ENCODE peak calls at places on chromosomes 12 and 14, in seven cellular contexts. L is ovary, S is A673, U is lung, A is GM23338, X is GM23248, N is substantia nigra. B is an unnamed sample.

GRCh38 chr14:68704736-68705720 is 87.8 kb downstream of the ZFP36L1 start:
- DNase-seq in L (peak; percentile 47), S (no peak), U (no peak), A (no peak), X (peak; percentile 92), N (no peak), B (no peak)

GRCh38 chr12:26090853-26091510 is 33.9 kb downstream of the BHLHE41 start:
- DNase-seq in L (no peak), S (no peak), U (no peak), A (no peak), X (no peak), N (no peak), B (no peak)

GRCh38 chr12:20798561-20798960 is 11.9 kb upstream of the SLCO1B3 start:
- DNase-seq in L (no peak), S (peak; percentile 57), U (no peak), A (peak; percentile 63), X (peak; percentile 26), N (no peak), B (no peak)

GRCh38 chr12:116295327-116296263 is 18.1 kb upstream of the MED13L start:
- DNase-seq in L (no peak), S (peak; percentile 28), U (no peak), A (no peak), X (no peak), N (no peak), B (no peak)

GRCh38 chr12:2636741-2637140 is 158.0 kb upstream of the FKBP4 start:
- DNase-seq in L (no peak), S (no peak), U (no peak), A (no peak), X (no peak), N (no peak), B (peak; percentile 30)

GRCh38 chr12:123121670-123122069 is 29.2 kb downstream of the PITPNM2 start:
- DNase-seq in L (no peak), S (no peak), U (no peak), A (no peak), X (no peak), N (no peak), B (no peak)

GRCh38 chr12:95646781-95647184 is 95.5 kb upstream of the USP44 start:
- DNase-seq in L (no peak), S (no peak), U (no peak), A (peak; percentile 62), X (peak; percentile 70), N (no peak), B (no peak)

GRCh38 chr14:93549578-93549977 is 118.8 kb downstream of the UNC79 start:
- DNase-seq in L (no peak), S (peak; percentile 45), U (no peak), A (no peak), X (no peak), N (no peak), B (no peak)

GRCh38 chr14:40164083-40164482 is 731.9 kb upstream of the FBXO33 start:
- DNase-seq in L (no peak), S (no peak), U (no peak), A (no peak), X (peak; percentile 10), N (no peak), B (no peak)

GRCh38 chr14:51860836-51861583 is 598 bp downstream of the GNG2 start:
- DNase-seq in L (no peak), S (no peak), U (no peak), A (no peak), X (peak; percentile 78), N (no peak), B (no peak)

GRCh38 chr12:68111995-68112394 is 47.5 kb downstream of the IFNG start:
- DNase-seq in L (no peak), S (no peak), U (no peak), A (no peak), X (no peak), N (no peak), B (no peak)

GRCh38 chr14:65312859-65313258 is 99.7 kb upstream of the FUT8 start:
- DNase-seq in L (no peak), S (peak; percentile 14), U (no peak), A (peak; percentile 50), X (no peak), N (no peak), B (no peak)

GRCh38 chr12:122659579-122659978 is 43.6 kb downstream of the HCAR2 start:
- DNase-seq in L (no peak), S (no peak), U (no peak), A (no peak), X (no peak), N (no peak), B (no peak)

GRCh38 chr12:120416490-120417216 is 21.3 kb upstream of the COX6A1 start:
- DNase-seq in L (no peak), S (no peak), U (no peak), A (no peak), X (no peak), N (no peak), B (no peak)

GRCh38 chr12:50922820-50923219 is 29.5 kb upstream of the HIGD1C start:
- DNase-seq in L (peak; percentile 39), S (no peak), U (no peak), A (no peak), X (peak; percentile 54), N (no peak), B (no peak)

GRCh38 chr12:104319918-104320626 is 16.5 kb downstream of the EID3 start:
- DNase-seq in L (no peak), S (no peak), U (no peak), A (no peak), X (no peak), N (no peak), B (no peak)

GRCh38 chr12:11689591-11690158 is 40.2 kb downstream of the ETV6 start:
- DNase-seq in L (no peak), S (no peak), U (no peak), A (no peak), X (no peak), N (no peak), B (no peak)

GRCh38 chr12:91249059-91250055 is 66.7 kb upstream of the DCN start:
- DNase-seq in L (no peak), S (no peak), U (no peak), A (no peak), X (peak; percentile 64), N (no peak), B (no peak)

GRCh38 chr14:57508756-57509155 is 15.1 kb upstream of the CCDC198 start:
- DNase-seq in L (no peak), S (no peak), U (no peak), A (no peak), X (no peak), N (no peak), B (no peak)

GRCh38 chr14:21058903-21059302 is 1.3 kb downstream of the RNASE8 start:
- DNase-seq in L (no peak), S (no peak), U (no peak), A (no peak), X (no peak), N (no peak), B (no peak)

DNA sequence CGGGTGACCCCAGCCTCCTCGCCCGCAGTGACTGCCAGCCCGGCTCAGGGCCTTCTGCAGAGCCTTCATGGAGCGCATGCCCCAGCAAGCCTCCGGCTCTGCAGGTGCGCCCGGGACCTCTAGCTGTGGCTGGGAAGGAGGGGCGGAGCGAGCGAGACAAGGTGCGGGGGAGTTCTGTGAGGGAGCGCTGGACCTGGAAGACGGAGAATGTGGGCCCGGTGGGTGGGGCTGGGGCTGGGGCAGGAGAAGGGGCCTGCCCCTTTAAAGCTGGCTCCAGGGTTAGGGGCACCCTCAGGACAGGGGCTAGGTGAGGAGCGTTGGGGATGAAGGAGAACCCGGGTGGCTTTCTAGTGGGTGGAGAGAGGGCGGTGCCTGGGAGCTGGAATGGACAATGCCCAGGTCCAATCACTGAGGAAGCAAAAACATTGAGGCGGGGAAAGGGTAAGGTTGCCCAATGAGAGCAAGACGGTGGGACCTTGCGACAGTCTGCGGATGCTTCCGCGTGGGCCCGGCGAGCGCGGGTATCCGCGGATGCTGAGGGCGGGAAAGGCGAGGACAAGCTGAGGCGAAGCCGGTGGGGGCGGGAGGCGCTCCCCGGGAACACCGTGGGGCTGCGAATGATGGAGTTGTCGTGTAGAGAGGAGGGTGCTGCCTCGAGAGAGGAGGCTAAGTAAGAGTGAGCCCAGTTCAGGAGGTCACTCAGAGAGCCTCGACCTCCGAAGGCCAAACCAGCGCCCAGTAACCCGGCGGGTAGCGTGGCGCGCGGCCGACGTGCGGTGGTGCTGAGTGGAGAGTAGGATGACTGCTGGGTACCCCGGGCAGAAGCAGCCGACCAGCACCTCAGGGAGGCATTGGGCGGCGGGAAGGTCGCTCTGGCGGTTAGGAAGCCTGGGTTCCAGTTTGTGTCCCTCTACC is at the start of gene GLS2:
- DNase-seq in L (peak; percentile 80), S (peak; percentile 83), U (peak; percentile 81), A (peak; percentile 92), X (peak; percentile 85), N (peak; percentile 26), B (peak; percentile 87)
- H3K27ac ChIP-seq in L (no peak within 1 kb of the TSS), S (no peak within 1 kb of the TSS), U (no peak within 1 kb of the TSS), A (no peak within 1 kb of the TSS), X (no peak within 1 kb of the TSS), N (no peak within 1 kb of the TSS), B (peak within 1 kb of the TSS; percentile 65)

GRCh38 chr14:24079521-24080141 is 8.3 kb downstream of the CPNE6 start:
- DNase-seq in L (no peak), S (no peak), U (no peak), A (peak; percentile 90), X (no peak), N (no peak), B (no peak)
- H3K27ac ChIP-seq in L (no peak overlapping the region), S (no peak overlapping the region), U (no peak overlapping the region), A (no peak overlapping the region), X (no peak overlapping the region), N (no peak overlapping the region), B (no peak overlapping the region)

DNA sequence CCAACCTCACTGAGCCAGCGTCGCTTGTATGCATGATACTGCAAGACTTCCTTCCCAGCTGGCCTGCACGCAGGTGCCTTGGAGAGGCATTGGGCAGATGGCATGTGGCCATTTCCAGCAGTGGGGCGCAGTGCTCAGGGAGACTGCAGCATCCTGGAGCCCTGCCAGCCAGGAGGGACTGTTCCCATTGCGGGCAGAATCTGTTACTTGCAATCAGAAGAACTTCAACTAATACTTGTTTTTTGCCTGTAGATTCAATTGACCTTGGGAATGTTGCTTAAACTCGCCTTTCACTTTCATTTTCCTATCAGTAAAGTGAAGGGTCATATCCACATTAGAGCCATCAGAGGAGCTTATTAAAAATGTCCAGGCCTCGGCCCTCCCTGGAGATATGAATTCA is 29.8 kb downstream of the ANKRD9 start:
- DNase-seq in L (peak; percentile 60), S (no peak), U (peak; percentile 46), A (no peak), X (no peak), N (no peak), B (no peak)
- H3K27ac ChIP-seq in L (peak overlapping the region; percentile 63), S (no peak overlapping the region), U (no peak overlapping the region), A (no peak overlapping the region), X (no peak overlapping the region), N (peak overlapping the region; percentile 9), B (peak overlapping the region; percentile 70)

GRCh38 chr12:125687820-125688219 is 622.6 kb downstream of the AACS start:
- DNase-seq in L (no peak), S (no peak), U (no peak), A (no peak), X (no peak), N (no peak), B (no peak)

GRCh38 chr12:125685885-125686284 is 620.6 kb downstream of the AACS start:
- DNase-seq in L (no peak), S (no peak), U (no peak), A (no peak), X (no peak), N (no peak), B (no peak)

GRCh38 chr12:125683748-125684381 is 618.6 kb downstream of the AACS start:
- DNase-seq in L (no peak), S (no peak), U (peak; percentile 37), A (peak; percentile 94), X (no peak), N (no peak), B (peak; percentile 6)

GRCh38 chr12:125687403-125687802 is 622.2 kb downstream of the AACS start:
- DNase-seq in L (no peak), S (no peak), U (no peak), A (no peak), X (no peak), N (no peak), B (no peak)

GRCh38 chr12:125684968-125685790 is 619.9 kb downstream of the AACS start:
- DNase-seq in L (no peak), S (no peak), U (no peak), A (no peak), X (no peak), N (no peak), B (no peak)
- H3K27ac ChIP-seq in L (no peak overlapping the region), S (no peak overlapping the region), U (no peak overlapping the region), A (no peak overlapping the region), X (no peak overlapping the region), N (no peak overlapping the region), B (no peak overlapping the region)